ENCODE peak calls at places on chromosomes 6 and 20, in eight cellular contexts. L is PC-3, W is brain microvascular endothelial cell, M is MM.1S, A is cardiac muscle cell, D is pancreas, I is tibial nerve, S is tibial artery. K is an unnamed sample.

GRCh38 chr6:166760288-166760687 is 133.2 kb upstream of the RPS6KA2 start:
- DNase-seq in L (no peak), A (no peak), D (no peak), I (no peak), S (no peak), M (no peak), W (no peak), K (no peak)

GRCh38 chr6:91288741-91289140 is 701.9 kb upstream of the MAP3K7 start:
- DNase-seq in L (no peak), W (no peak), D (no peak), I (no peak), S (no peak), M (no peak), A (no peak), K (no peak)

GRCh38 chr20:24896984-24897383 is 52.1 kb upstream of the CST7 start:
- DNase-seq in A (no peak), I (no peak), W (no peak), L (no peak), M (no peak), D (no peak), S (no peak), K (no peak)

GRCh38 chr6:105755885-105756284 is 330.3 kb upstream of the PRDM1 start:
- DNase-seq in D (no peak), I (no peak), M (no peak), A (no peak), S (no peak), W (no peak), L (no peak), K (no peak)

GRCh38 chr6:43428874-43429273 is 1.5 kb downstream of the ABCC10 start:
- DNase-seq in I (no peak), S (no peak), W (no peak), A (no peak), L (no peak), D (peak; percentile 1), M (no peak), K (no peak)

GRCh38 chr6:97842536-97842935 is 559.5 kb upstream of the MMS22L start:
- DNase-seq in D (no peak), M (no peak), I (no peak), A (no peak), W (no peak), S (no peak), L (no peak), K (no peak)

GRCh38 chr6:158924499-158925455 is 75.2 kb downstream of the RSPH3 start:
- DNase-seq in D (no peak), I (no peak), W (no peak), L (no peak), M (no peak), A (no peak), S (no peak), K (no peak)

GRCh38 chr20:21557246-21557982 is 43.5 kb upstream of the NKX2-2 start:
- DNase-seq in M (no peak), A (no peak), S (no peak), I (no peak), W (no peak), D (no peak), L (no peak), K (no peak)

GRCh38 chr20:51650685-51651134 is 108.2 kb upstream of the NFATC2 start:
- DNase-seq in D (no peak), M (no peak), W (peak; percentile 43), L (peak; percentile 73), I (no peak), S (no peak), A (no peak), K (peak; percentile 77)

DNA sequence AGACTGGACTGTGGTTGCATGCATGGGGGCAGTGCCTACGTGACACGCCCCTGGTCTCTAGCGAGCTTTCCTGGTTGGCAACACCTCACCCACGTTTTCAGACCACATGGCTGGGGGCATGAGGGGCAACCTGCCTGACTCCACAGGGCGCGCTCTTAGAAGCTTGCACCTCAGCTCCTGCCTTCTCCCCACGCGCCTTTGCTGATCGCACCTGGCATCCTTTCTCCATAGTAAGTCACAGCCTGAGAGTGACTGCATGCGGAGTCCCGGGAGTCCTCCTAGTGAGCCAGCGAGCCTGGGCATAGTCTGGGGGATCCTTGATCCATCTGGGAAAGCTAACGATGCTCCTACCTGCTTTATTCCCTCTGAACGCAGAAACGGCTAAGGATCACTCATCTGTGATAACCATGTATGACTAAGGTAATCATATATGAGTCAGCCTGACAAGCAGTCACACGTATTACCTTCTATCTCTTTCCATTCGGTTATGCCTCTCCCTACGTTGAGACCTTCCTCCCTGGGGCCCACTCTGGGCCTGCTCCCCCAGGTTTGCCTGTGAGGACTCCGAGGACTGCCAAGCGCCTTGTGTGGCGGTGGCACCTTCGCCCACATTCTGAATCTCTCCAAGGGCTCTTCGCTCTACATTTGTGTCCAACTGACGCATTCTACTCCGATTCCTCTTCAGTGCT is 4.5 kb downstream of the TCFL5 start:
- DNase-seq in I (no peak), L (peak; percentile 34), M (no peak), A (no peak), D (peak; percentile 33), S (no peak), W (no peak), K (peak; percentile 90)
- H3K36me3 ChIP-seq in I (no peaks in the 10 kb centered on the region), L (peaks cover 23% of the 10 kb centered on the region), M (no peaks in the 10 kb centered on the region), A (peaks cover 6% of the 10 kb centered on the region), D (no peaks in the 10 kb centered on the region), S (peaks cover 26% of the 10 kb centered on the region), W (peaks cover 24% of the 10 kb centered on the region), K (peaks cover 11% of the 10 kb centered on the region)

GRCh38 chr6:14118091-14118439 is 493 bp downstream of the CD83 start:
- DNase-seq in S (no peak), M (no peak), L (no peak), W (no peak), I (no peak), A (no peak), D (no peak), K (no peak)
- TF ChIP-seq CTCF in S (no peak), M (no peak), L (no peak), W (no peak), I (no peak), A (no peak), D (no peak), K (no peak)

DNA sequence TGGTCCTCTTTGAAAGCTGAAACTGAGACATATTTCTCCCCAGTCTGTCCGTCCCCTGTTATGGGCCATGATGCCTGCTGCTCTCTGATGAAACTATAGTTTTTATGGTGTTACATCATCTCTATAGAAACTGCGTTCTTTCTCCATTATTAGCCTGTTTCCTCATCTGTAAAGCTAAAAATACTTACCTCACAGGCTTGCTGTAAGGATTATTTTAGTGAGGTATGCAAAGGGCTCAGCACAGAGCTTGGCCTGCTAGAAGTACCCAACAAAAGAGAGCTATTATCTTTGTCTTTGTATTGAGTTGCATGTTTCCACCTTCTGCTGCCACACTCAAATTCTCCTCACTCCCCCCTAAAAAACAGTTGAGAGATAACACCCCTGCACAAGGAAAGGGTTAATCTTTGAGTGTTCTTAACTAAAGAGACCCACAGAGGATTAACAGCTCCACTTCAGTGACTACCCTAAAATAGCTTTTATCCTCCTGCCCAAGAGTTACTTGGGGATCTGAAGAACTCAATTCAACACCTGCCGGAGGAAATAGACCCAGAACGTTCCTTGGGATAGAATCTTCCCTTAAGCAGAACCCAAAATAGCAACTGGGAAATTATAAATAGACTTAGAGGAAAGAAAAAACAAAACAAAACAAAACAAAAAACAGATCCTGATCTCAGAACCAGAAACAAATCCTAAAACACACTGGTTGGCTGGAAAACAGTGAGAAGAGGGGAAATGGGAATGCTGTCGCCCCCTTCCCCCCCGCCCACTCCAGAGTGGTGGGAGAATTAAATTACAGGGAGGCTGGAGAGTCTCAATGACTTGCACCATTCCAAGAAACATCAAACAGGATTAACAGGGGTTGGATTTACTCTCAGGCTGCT is 1.8 kb downstream of the PLAGL2 start:
- DNase-seq in L (no peak), S (no peak), A (peak; percentile 54), I (no peak), D (no peak), M (no peak), W (no peak), K (peak; percentile 70)
- H3K36me3 ChIP-seq in L (peaks cover 18% of the 10 kb centered on the region), S (peaks cover 21% of the 10 kb centered on the region), A (peaks cover 3% of the 10 kb centered on the region), I (peaks cover 5% of the 10 kb centered on the region), D (no peaks in the 10 kb centered on the region), M (peaks cover 3% of the 10 kb centered on the region), W (peaks cover 8% of the 10 kb centered on the region), K (peaks cover 11% of the 10 kb centered on the region)

DNA sequence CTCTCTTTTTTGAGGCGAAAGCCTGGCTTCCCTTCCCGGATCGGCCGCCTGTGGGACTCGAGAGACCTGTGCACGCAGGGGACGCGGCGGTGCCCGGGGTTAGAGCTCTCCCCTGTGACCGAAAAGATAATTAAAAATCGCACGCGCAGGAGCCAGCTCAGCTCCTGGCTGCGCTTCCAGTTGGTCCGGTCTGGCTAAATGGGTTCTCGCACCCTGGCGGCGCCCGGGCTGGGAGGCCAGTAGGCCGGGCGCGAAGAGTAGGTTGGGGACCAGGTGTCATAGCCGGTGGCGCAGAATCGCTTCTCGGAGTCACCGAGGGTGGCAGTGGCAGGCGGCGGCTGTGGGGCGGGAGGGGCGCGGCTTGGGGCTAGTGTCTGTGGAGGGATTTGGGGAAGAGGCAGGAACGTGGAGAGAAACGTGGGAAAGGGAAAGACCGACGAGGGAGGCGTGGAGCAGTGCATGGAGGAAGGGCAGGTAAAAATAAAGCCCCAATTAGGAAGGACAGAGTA is 41.9 kb upstream of the SUPT3H start:
- DNase-seq in D (peak; percentile 80), I (peak; percentile 30), W (peak; percentile 24), A (peak; percentile 81), M (peak; percentile 90), L (peak; percentile 85), S (no peak), K (peak; percentile 56)
- TF ChIP-seq CTCF in D (no peak), I (peak; percentile 9), W (peak; percentile 43), A (peak; percentile 35), M (peak; percentile 50), L (peak; percentile 64), S (no peak), K (peak; percentile 57)

GRCh38 chr6:157884756-157885155 is 61.7 kb downstream of the SNX9 start:
- DNase-seq in D (no peak), M (no peak), A (no peak), S (no peak), W (no peak), I (no peak), L (no peak), K (no peak)
- H3K36me3 ChIP-seq in D (no peaks in the 10 kb centered on the region), M (no peaks in the 10 kb centered on the region), A (no peaks in the 10 kb centered on the region), S (peaks cover 25% of the 10 kb centered on the region), W (peaks cover 17% of the 10 kb centered on the region), I (no peaks in the 10 kb centered on the region), L (no peaks in the 10 kb centered on the region), K (peaks cover 7% of the 10 kb centered on the region)

GRCh38 chr6:79431469-79431868 is 105.8 kb downstream of the LCA5 start:
- DNase-seq in A (peak; percentile 13), D (no peak), I (no peak), M (no peak), W (no peak), L (peak; percentile 42), S (no peak), K (no peak)
- TF ChIP-seq CTCF in A (no peak), D (no peak), I (no peak), M (no peak), W (peak; percentile 42), L (peak; percentile 49), S (no peak), K (peak; percentile 43)